ENCODE peak calls at places on chromosomes 6 and 20, in seven cellular contexts. B, M, O, X, G, Z and R are unnamed samples.

GRCh38 chr6:31441368-31442267 is 38.2 kb downstream of the MICA start:
- DNase-seq in B (peak; percentile 72), M (peak; percentile 87), O (peak; percentile 72), X (peak; percentile 80), G (peak; percentile 87), Z (peak; percentile 47), R (peak; percentile 88)

GRCh38 chr20:24584538-24585356 is 115.3 kb downstream of the SYNDIG1 start:
- DNase-seq in B (no peak), M (no peak), O (no peak), X (no peak), G (no peak), Z (peak; percentile 87), R (no peak)

GRCh38 chr6:46676604-46677313 is 10.9 kb upstream of the TDRD6 start:
- DNase-seq in B (no peak), M (no peak), O (no peak), X (no peak), G (no peak), Z (no peak), R (no peak)

GRCh38 chr6:68572975-68573374 is 62.1 kb upstream of the ADGRB3 start:
- DNase-seq in B (no peak), M (no peak), O (no peak), X (no peak), G (no peak), Z (no peak), R (no peak)

GRCh38 chr6:157644043-157644810 is 178.8 kb upstream of the SNX9 start:
- DNase-seq in B (peak; percentile 57), M (no peak), O (peak; percentile 21), X (no peak), G (no peak), Z (no peak), R (no peak)

GRCh38 chr6:2498224-2498623 is 252.5 kb downstream of the MYLK4 start:
- DNase-seq in B (peak; percentile 17), M (no peak), O (no peak), X (no peak), G (no peak), Z (peak; percentile 25), R (no peak)

GRCh38 chr6:153662982-153663381 is 376.1 kb upstream of the OPRM1 start:
- DNase-seq in B (no peak), M (no peak), O (no peak), X (no peak), G (no peak), Z (no peak), R (no peak)

GRCh38 chr20:38337561-38338140 is 8.6 kb upstream of the LBP start:
- DNase-seq in B (peak; percentile 39), M (peak; percentile 85), O (no peak), X (no peak), G (no peak), Z (peak; percentile 50), R (no peak)

GRCh38 chr6:118856301-118856700 is 37.7 kb upstream of the ASF1A start:
- DNase-seq in B (no peak), M (no peak), O (no peak), X (no peak), G (no peak), Z (no peak), R (no peak)

GRCh38 chr6:68211242-68211795 is 423.8 kb upstream of the ADGRB3 start:
- DNase-seq in B (no peak), M (no peak), O (no peak), X (no peak), G (no peak), Z (peak; percentile 25), R (no peak)

GRCh38 chr6:27685278-27685677 is 212.4 kb upstream of the ZNF184 start:
- DNase-seq in B (no peak), M (no peak), O (no peak), X (no peak), G (no peak), Z (no peak), R (no peak)

GRCh38 chr20:17647391-17648305 is 34.4 kb downstream of the RRBP1 start:
- DNase-seq in B (no peak), M (peak; percentile 43), O (no peak), X (no peak), G (no peak), Z (no peak), R (no peak)

GRCh38 chr6:96787846-96788580 is 49.3 kb downstream of the GPR63 start:
- DNase-seq in B (no peak), M (no peak), O (no peak), X (no peak), G (no peak), Z (no peak), R (no peak)

GRCh38 chr6:116190550-116190949 is 63.3 kb downstream of the TSPYL4 start:
- DNase-seq in B (no peak), M (no peak), O (no peak), X (no peak), G (no peak), Z (peak; percentile 74), R (no peak)

GRCh38 chr20:64119301-64119680 is 11.9 kb upstream of the NPBWR2 start:
- DNase-seq in B (no peak), M (no peak), O (no peak), X (no peak), G (no peak), Z (no peak), R (no peak)